ENCODE peak calls at places on chromosomes 1 and 21, in seven cellular contexts. P is mucosa of gallbladder, X is anterior cingulate cortex, B is HuH-7.5, U is retinal pigment epithelial cell, S is right cardiac atrium, T is NCI-H345. F is an unnamed sample.

GRCh38 chr1:207892764-207893163 is 18.2 kb downstream of the CD34 start:
- DNase-seq in P (no peak), U (no peak), B (no peak), T (peak), X (no peak), S (no peak), F (no peak)

GRCh38 chr1:15988856-15989736 is 13.2 kb upstream of the ZBTB17 start:
- DNase-seq in T (no peak), P (no peak), B (no peak), S (no peak), U (no peak), X (no peak), F (no peak)

GRCh38 chr1:230851291-230851691 is 17.0 kb downstream of the C1orf198 start:
- DNase-seq in P (no peak), X (no peak), S (no peak), B (no peak), T (no peak), U (peak), F (no peak)

GRCh38 chr21:27703806-27704205 is 736.9 kb upstream of the ADAMTS5 start:
- DNase-seq in P (no peak), X (no peak), T (no peak), U (no peak), B (no peak), S (no peak), F (no peak)

GRCh38 chr1:114009393-114009792 is 30.1 kb downstream of the OLFML3 start:
- DNase-seq in T (no peak), P (no peak), X (no peak), U (no peak), B (no peak), S (no peak), F (no peak)

GRCh38 chr1:157091668-157092273 is 7.8 kb downstream of the ETV3L start:
- DNase-seq in S (no peak), B (no peak), X (no peak), U (no peak), T (no peak), P (no peak), F (no peak)

GRCh38 chr1:21838359-21839157 is 26.5 kb downstream of the LDLRAD2 start:
- DNase-seq in X (no peak), P (no peak), B (no peak), U (no peak), T (no peak), S (no peak), F (no peak)

GRCh38 chr1:84117868-84118267 is 26.2 kb upstream of the PRKACB start:
- DNase-seq in P (no peak), S (no peak), U (no peak), T (no peak), B (no peak), X (no peak), F (peak)

GRCh38 chr1:107140703-107141490 is at the start of gene NTNG1:
- DNase-seq in B (peak), P (no peak), X (no peak), U (no peak), T (peak), S (no peak), F (no peak)

GRCh38 chr1:156504062-156504813 is 3.7 kb upstream of the MEF2D start:
- DNase-seq in T (peak), X (no peak), S (no peak), U (no peak), P (no peak), B (no peak), F (no peak)

GRCh38 chr1:18344755-18345154 is 136.0 kb upstream of the KLHDC7A start:
- DNase-seq in X (no peak), P (no peak), S (no peak), B (no peak), U (no peak), T (peak), F (no peak)

GRCh38 chr1:6423321-6423999 is 1.1 kb upstream of the ESPN start:
- DNase-seq in S (no peak), T (peak), B (peak), X (no peak), U (peak), P (peak), F (no peak)

GRCh38 chr1:228379165-228379460 is 27.5 kb downstream of the TRIM11 start:
- DNase-seq in B (no peak), X (no peak), S (no peak), T (peak), U (no peak), P (no peak), F (no peak)

GRCh38 chr1:223730471-223730870 is 18.1 kb downstream of the CAPN2 start:
- DNase-seq in B (no peak), S (no peak), P (no peak), U (no peak), X (no peak), T (no peak), F (no peak)

GRCh38 chr1:23522244-23523013 is 8.6 kb downstream of the E2F2 start:
- DNase-seq in B (no peak), T (no peak), U (no peak), X (no peak), P (no peak), S (no peak), F (no peak)

GRCh38 chr1:85607126-85607912 is 26.8 kb downstream of the CCN1 start:
- DNase-seq in T (no peak), X (no peak), U (peak), B (no peak), P (peak), S (no peak), F (peak)

GRCh38 chr1:203282720-203283542 is 22.4 kb upstream of the BTG2 start:
- DNase-seq in U (no peak), S (no peak), B (no peak), T (no peak), P (no peak), X (no peak), F (no peak)

GRCh38 chr1:2372551-2373490 is 18.5 kb downstream of the MORN1 start:
- DNase-seq in T (no peak), X (no peak), B (no peak), P (no peak), S (peak), U (no peak), F (no peak)

GRCh38 chr1:64019818-64020217 is 183.6 kb upstream of the UBE2U start:
- DNase-seq in X (no peak), S (no peak), B (no peak), T (no peak), P (peak), U (no peak), F (no peak)

GRCh38 chr1:15328785-15329480 is 80.8 kb upstream of the EFHD2 start:
- DNase-seq in B (no peak), U (no peak), T (no peak), P (peak), X (peak), S (peak), F (no peak)

GRCh38 chr1:44293761-44294315 is 61.2 kb downstream of the ERI3 start:
- DNase-seq in S (peak), U (no peak), X (no peak), T (no peak), P (peak), B (no peak), F (no peak)

F was measured in NCI-H460.